ENCODE peak calls at places on chromosomes 2 and 18, in nine cellular contexts. J, N, T, H, I, D, P, O and A are unnamed samples.
A peak's percentile ranks its signal among the peaks of the same experiment; 100 is the strongest.

GRCh38 chr18:56235061-56235772 is 403.2 kb downstream of the TXNL1 start:
- DNase-seq in I (no peak), D (no peak), N (no peak), J (no peak), T (no peak), O (no peak), H (no peak), P (no peak), A (no peak)

GRCh38 chr2:181131584-181131983 is 151.2 kb downstream of the UBE2E3 start:
- DNase-seq in H (no peak), I (no peak), T (no peak), J (no peak), P (no peak), N (no peak), D (no peak), O (no peak), A (no peak)

GRCh38 chr2:109275120-109276040 is 146.4 kb downstream of the SH3RF3 start:
- DNase-seq in P (no peak), T (no peak), I (no peak), H (no peak), N (peak; percentile 36), O (no peak), D (no peak), J (no peak), A (no peak)

GRCh38 chr2:7612969-7613368 is 695.8 kb downstream of the RNF144A start:
- DNase-seq in P (peak; percentile 7), D (no peak), H (no peak), J (no peak), T (no peak), I (no peak), O (peak; percentile 8), N (no peak), A (no peak)

GRCh38 chr2:137316075-137316474 is 550.7 kb downstream of the THSD7B start:
- DNase-seq in I (no peak), H (no peak), D (no peak), J (no peak), O (no peak), N (no peak), T (no peak), P (no peak), A (no peak)

GRCh38 chr18:35324926-35325655 is 19.1 kb downstream of the ZNF24 start:
- DNase-seq in O (no peak), H (no peak), N (no peak), I (no peak), T (no peak), J (no peak), D (no peak), P (no peak), A (no peak)

GRCh38 chr2:10289891-10290290 is 12.8 kb upstream of the HPCAL1 start:
- DNase-seq in T (no peak), D (no peak), I (no peak), H (no peak), J (peak; percentile 32), N (peak; percentile 68), P (peak; percentile 92), O (peak; percentile 90), A (no peak)

GRCh38 chr2:16971722-16972234 is 306.1 kb upstream of the CYRIA start:
- DNase-seq in P (peak; percentile 10), I (no peak), J (no peak), T (no peak), N (no peak), O (no peak), D (no peak), H (no peak), A (no peak)

GRCh38 chr18:72107647-72108046 is 436.5 kb downstream of the CBLN2 start:
- DNase-seq in H (no peak), P (no peak), O (no peak), D (no peak), I (no peak), T (no peak), N (peak; percentile 4), J (no peak), A (no peak)

GRCh38 chr18:22185723-22186386 is 16.5 kb downstream of the GATA6 start:
- DNase-seq in H (no peak), O (no peak), N (no peak), J (no peak), P (no peak), T (no peak), I (no peak), D (no peak), A (no peak)

GRCh38 chr2:147989809-147990403 is 30.6 kb downstream of the ORC4 start:
- DNase-seq in N (peak; percentile 80), J (no peak), O (peak; percentile 67), I (no peak), H (no peak), P (peak; percentile 42), T (peak; percentile 55), D (peak; percentile 29), A (peak; percentile 55)

GRCh38 chr18:46392576-46392975 is 264.4 kb downstream of the LOXHD1 start:
- DNase-seq in O (no peak), I (no peak), P (no peak), H (no peak), T (no peak), D (no peak), J (no peak), N (no peak), A (no peak)

GRCh38 chr2:168459256-168459655 is 3.2 kb downstream of the CERS6 start:
- DNase-seq in P (no peak), O (no peak), D (no peak), I (no peak), T (no peak), H (no peak), J (no peak), N (no peak), A (no peak)

GRCh38 chr2:20449501-20450200 is 2.8 kb downstream of the RHOB start:
- DNase-seq in J (no peak), O (no peak), I (no peak), P (no peak), T (no peak), N (peak; percentile 56), D (no peak), H (no peak), A (no peak)
- TF ChIP-seq CTCF in J (no peak), O (no peak), I (no peak), P (no peak), T (no peak), N (no peak), D (no peak), H (no peak), A (no peak)

GRCh38 chr2:32210767-32211408 is 45.2 kb downstream of the SLC30A6 start:
- DNase-seq in D (no peak), N (no peak), H (no peak), O (no peak), J (no peak), T (no peak), I (no peak), P (no peak), A (no peak)

DNA sequence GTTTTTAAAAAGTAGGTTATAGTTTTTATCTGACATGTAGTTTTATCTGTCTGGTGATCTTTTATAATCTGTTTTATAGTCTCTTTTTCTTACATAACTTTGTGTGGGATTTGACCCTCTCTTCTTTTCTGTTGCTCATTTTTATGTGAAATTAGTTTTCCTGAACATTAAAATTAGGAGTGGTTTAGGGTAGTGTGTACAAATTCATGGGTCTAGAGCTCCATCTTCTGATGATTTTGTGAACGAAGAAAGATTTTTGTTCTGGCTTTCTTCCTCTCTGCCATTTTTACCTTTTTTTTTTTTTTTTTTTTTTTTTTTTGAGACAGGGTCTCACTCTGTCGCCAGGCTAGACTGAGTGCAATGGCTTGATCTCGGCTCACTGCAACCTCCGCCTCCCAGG is 46.6 kb downstream of the SLC30A6 start:
- DNase-seq in O (no peak), J (no peak), I (no peak), H (no peak), N (peak; percentile 26), D (no peak), T (peak; percentile 13), P (no peak), A (no peak)
- TF ChIP-seq CTCF in O (no peak), J (no peak), I (no peak), H (no peak), N (no peak), D (no peak), T (peak; percentile 32), P (no peak), A (no peak)

GRCh38 chr2:227188292-227188691 is 23.9 kb downstream of the COL4A3 start:
- DNase-seq in O (no peak), T (no peak), J (no peak), D (no peak), P (peak; percentile 49), N (no peak), I (no peak), H (no peak), A (no peak)

GRCh38 chr2:227186751-227187150 is 22.3 kb downstream of the COL4A3 start:
- DNase-seq in N (no peak), D (no peak), T (no peak), P (no peak), O (no peak), J (no peak), H (no peak), I (no peak), A (no peak)

GRCh38 chr2:227192491-227192890 is 28.1 kb downstream of the COL4A3 start:
- DNase-seq in P (no peak), T (no peak), D (no peak), I (no peak), N (no peak), J (no peak), O (no peak), H (no peak), A (no peak)

GRCh38 chr2:227194219-227194618 is 29.8 kb downstream of the COL4A3 start:
- DNase-seq in D (no peak), T (no peak), O (no peak), P (no peak), J (no peak), H (no peak), I (no peak), N (no peak), A (no peak)

GRCh38 chr2:227191367-227191766 is 26.9 kb downstream of the COL4A3 start:
- DNase-seq in O (no peak), D (no peak), T (no peak), I (no peak), H (no peak), N (peak; percentile 14), P (no peak), J (no peak), A (no peak)
- TF ChIP-seq CTCF in O (no peak), D (no peak), T (no peak), I (no peak), H (no peak), N (no peak), P (no peak), J (no peak), A (no peak)

GRCh38 chr2:135259116-135259515 is 207.0 kb downstream of the RAB3GAP1 start:
- DNase-seq in P (no peak), D (no peak), O (no peak), T (no peak), J (no peak), H (no peak), N (no peak), I (no peak), A (no peak)

GRCh38 chr2:135255208-135255607 is 203.1 kb downstream of the RAB3GAP1 start:
- DNase-seq in O (no peak), T (no peak), P (no peak), J (no peak), N (no peak), H (no peak), D (no peak), I (no peak), A (no peak)

GRCh38 chr2:135257383-135258090 is 205.4 kb downstream of the RAB3GAP1 start:
- DNase-seq in D (no peak), P (peak; percentile 95), J (no peak), H (no peak), I (no peak), T (no peak), N (peak; percentile 88), O (peak; percentile 15), A (no peak)

GRCh38 chr2:135256531-135257258 is 204.6 kb downstream of the RAB3GAP1 start:
- DNase-seq in D (no peak), O (no peak), T (no peak), J (no peak), I (no peak), N (peak; percentile 71), P (peak; percentile 89), H (no peak), A (no peak)

GRCh38 chr2:135258193-135258592 is 206.1 kb downstream of the RAB3GAP1 start:
- DNase-seq in J (no peak), O (no peak), N (no peak), D (no peak), H (no peak), I (no peak), T (no peak), P (peak; percentile 38), A (no peak)
- TF ChIP-seq CTCF in J (no peak), O (no peak), N (no peak), D (no peak), H (no peak), I (no peak), T (no peak), P (peak; percentile 16), A (no peak)